ENCODE peak calls at places on chromosome 12, in ten cellular contexts. L, H, N, Z, G, O, X, K, W and M are unnamed samples. For H3K4me1, the result is how much of the 10 kb centered on the place peaks cover.

GRCh38 chr12:76247026-76247688 is 101.1 kb downstream of the BBS10 start:
- DNase-seq in W (peak), L (no peak), K (no peak), O (no peak), G (no peak), Z (no peak), X (no peak), H (no peak), N (no peak), M (no peak)

GRCh38 chr12:46071769-46072624 is 81.6 kb upstream of the SCAF11 start:
- DNase-seq in O (peak), X (peak), L (peak), K (no peak), H (peak), G (peak), Z (peak), N (peak), W (no peak), M (peak)

GRCh38 chr12:56601503-56601902 is 28.6 kb downstream of the BAZ2A start:
- DNase-seq in N (no peak), X (no peak), Z (peak), G (peak), K (no peak), L (no peak), H (peak), W (no peak), O (no peak), M (no peak)

GRCh38 chr12:1592444-1593231 is 1.7 kb downstream of the FBXL14 start:
- DNase-seq in N (no peak), H (no peak), X (no peak), Z (peak), K (no peak), W (no peak), O (no peak), G (peak), L (no peak), M (no peak)

GRCh38 chr12:123854918-123855317 is 92.8 kb downstream of the DNAH10 start:
- DNase-seq in X (no peak), N (no peak), K (no peak), W (no peak), L (no peak), H (no peak), Z (peak), O (no peak), G (peak), M (no peak)

GRCh38 chr12:71214511-71215285 is 56.9 kb upstream of the TSPAN8 start:
- DNase-seq in N (peak), K (no peak), O (no peak), X (no peak), Z (no peak), W (no peak), G (peak), L (no peak), H (no peak), M (no peak)

GRCh38 chr12:56840922-56841321 is 77.8 kb downstream of the HSD17B6 start:
- DNase-seq in Z (no peak), N (no peak), H (no peak), O (no peak), G (no peak), K (no peak), L (no peak), X (no peak), W (no peak), M (no peak)

GRCh38 chr12:121581681-121582439 is 1.0 kb upstream of the KDM2B start:
- DNase-seq in W (no peak), G (no peak), N (no peak), K (no peak), Z (peak), H (peak), L (no peak), X (no peak), O (no peak), M (peak)

GRCh38 chr12:106254724-106255123 is 6.9 kb upstream of the CKAP4 start:
- DNase-seq in O (no peak), X (no peak), G (peak), H (no peak), Z (no peak), W (no peak), N (no peak), K (no peak), L (no peak), M (no peak)

GRCh38 chr12:113231275-113232231 is 10.3 kb downstream of the TPCN1 start:
- DNase-seq in L (no peak), X (peak), O (no peak), K (no peak), G (peak), H (peak), Z (no peak), W (no peak), N (no peak), M (peak)

GRCh38 chr12:54251667-54252284 is 28.1 kb downstream of the CBX5 start:
- DNase-seq in O (no peak), K (no peak), L (no peak), H (peak), X (peak), W (no peak), Z (peak), N (no peak), G (peak), M (no peak)

GRCh38 chr12:4148418-4149056 is 125.0 kb upstream of the CCND2 start:
- DNase-seq in N (no peak), L (no peak), K (peak), O (peak), H (no peak), W (peak), Z (no peak), X (no peak), G (no peak), M (peak)

GRCh38 chr12:666766-667308 is 3.6 kb upstream of the NINJ2 start:
- DNase-seq in O (peak), Z (no peak), W (no peak), H (no peak), X (no peak), K (no peak), L (no peak), G (no peak), N (no peak), M (no peak)

GRCh38 chr12:54723653-54724256 is 75.6 kb upstream of the DCD start:
- DNase-seq in K (no peak), L (no peak), X (peak), O (no peak), G (peak), Z (no peak), W (no peak), N (no peak), H (peak), M (no peak)

GRCh38 chr12:123998960-123999359 is 25.9 kb downstream of the ZNF664 start:
- DNase-seq in N (no peak), X (no peak), L (no peak), H (no peak), K (no peak), Z (no peak), G (no peak), O (no peak), W (no peak), M (no peak)

GRCh38 chr12:6461401-6462233 is 8.9 kb downstream of the VAMP1 start:
- DNase-seq in L (peak), G (no peak), K (no peak), H (no peak), N (no peak), Z (no peak), X (no peak), W (no peak), O (peak), M (peak)
- TF ChIP-seq POLR2AphosphoS5 in L (no peak), G (no peak), K (no peak), H (no peak), N (no peak), Z (no peak), X (no peak), W (no peak), O (peak), M (peak)

GRCh38 chr12:12804011-12804410 is 9.1 kb upstream of the DDX47 start:
- DNase-seq in L (no peak), W (no peak), K (no peak), X (no peak), O (no peak), H (peak), G (no peak), Z (no peak), N (no peak), M (no peak)
- H3K4me1 ChIP-seq in L (under half), W (under half), K (under half), X (under half), O (under half), H (under half), G (under half), Z (under half), N (under half), M (under half)

DNA sequence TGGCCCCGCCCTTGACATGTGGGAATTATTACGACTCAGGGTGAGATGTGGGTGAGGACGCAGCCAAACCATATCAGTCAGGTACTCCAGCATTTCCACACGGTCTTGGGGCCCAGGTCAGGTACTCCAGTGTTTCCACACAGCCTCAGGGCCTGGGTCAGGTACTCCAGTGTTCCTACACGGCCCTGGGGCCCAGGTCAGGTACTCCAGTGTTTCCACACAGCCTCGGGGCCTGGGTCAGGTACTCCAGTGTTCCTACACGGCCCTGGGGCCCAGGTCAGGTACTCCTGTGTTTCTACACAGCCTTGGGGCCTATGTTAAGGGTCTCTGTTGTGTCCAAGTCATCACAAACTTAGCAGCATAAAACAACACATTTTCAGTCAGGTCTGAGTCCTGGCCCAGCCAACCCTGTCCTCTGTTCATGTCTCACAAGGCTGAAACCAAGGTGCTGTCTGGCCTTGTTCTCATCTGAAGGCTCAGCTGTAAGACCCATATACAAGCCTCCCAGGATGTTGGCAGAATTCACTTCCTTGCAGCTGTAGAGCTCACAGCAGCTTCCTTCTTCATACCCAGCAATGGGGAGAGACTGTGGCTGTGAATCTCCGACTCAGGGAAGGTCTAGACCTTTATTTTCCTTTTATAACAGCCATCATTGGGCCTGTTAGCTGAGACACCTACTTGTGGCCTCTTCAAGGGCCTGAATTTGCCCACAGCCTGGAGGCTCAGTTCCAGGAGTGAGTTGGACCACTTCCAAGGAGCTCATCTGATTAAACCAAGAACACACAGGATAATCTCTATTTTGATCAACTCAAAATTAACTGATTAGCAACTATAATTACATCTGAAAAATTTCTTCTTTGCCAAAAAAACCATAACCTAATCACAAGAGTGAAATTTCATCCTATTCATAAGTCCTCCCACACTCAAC is 107.5 kb upstream of the SFSWAP start:
- DNase-seq in N (no peak), K (no peak), L (no peak), H (no peak), X (no peak), Z (no peak), G (no peak), W (no peak), O (no peak), M (no peak)
- H3K4me3 ChIP-seq in N (no peak), K (no peak), L (no peak), H (no peak), X (no peak), Z (no peak), G (no peak), W (no peak), O (no peak), M (no peak)

GRCh38 chr12:120091371-120092090 is 25.0 kb downstream of the RAB35 start:
- DNase-seq in O (no peak), G (no peak), L (no peak), W (no peak), K (no peak), Z (no peak), N (no peak), X (no peak), H (no peak), M (no peak)
- TF ChIP-seq POLR2AphosphoS5 in O (no peak), G (no peak), L (no peak), W (peak), K (no peak), Z (no peak), N (no peak), X (no peak), H (no peak), M (no peak)